ENCODE peak calls at places on chromosomes 5 and 9, in seven cellular contexts. S is ovary; W is AG04450; H is WERI-Rb-1; G is activated CD8-positive, alpha-beta T cell treated with anti-CD3 and anti-CD28 coated beads for 36 hours; U is NB4; F is H9. D is an unnamed sample.
A peak's percentile ranks its signal among the peaks of the same experiment; 100 is the strongest.

GRCh38 chr5:93596310-93596675 is 13.3 kb downstream of the NR2F1 start:
- DNase-seq in S (no peak), W (no peak), H (no peak), G (no peak), U (no peak), F (peak; percentile 38), D (no peak)

GRCh38 chr5:62795912-62796311 is 217.3 kb downstream of the LRRC70 start:
- DNase-seq in S (no peak), W (no peak), H (no peak), G (no peak), U (no peak), F (no peak), D (no peak)

GRCh38 chr9:104747565-104748358 is at the start of gene NIPSNAP3A:
- DNase-seq in S (peak; percentile 84), W (peak; percentile 13), H (peak; percentile 93), G (peak; percentile 90), U (peak; percentile 91), F (peak; percentile 79), D (no peak)

GRCh38 chr9:122978586-122978985 is 37.8 kb downstream of the RABGAP1 start:
- DNase-seq in S (no peak), W (no peak), H (no peak), G (no peak), U (no peak), F (no peak), D (no peak)

GRCh38 chr5:132418876-132419275 is 49.4 kb downstream of the SLC22A5 start:
- DNase-seq in S (no peak), W (no peak), H (no peak), G (no peak), U (no peak), F (no peak), D (no peak)

GRCh38 chr9:91483189-91483691 is 59.6 kb upstream of the NFIL3 start:
- DNase-seq in S (no peak), W (no peak), H (no peak), G (no peak), U (no peak), F (no peak), D (no peak)

GRCh38 chr5:33885679-33886078 is 6.1 kb downstream of the ADAMTS12 start:
- DNase-seq in S (no peak), W (no peak), H (no peak), G (no peak), U (no peak), F (no peak), D (no peak)

GRCh38 chr5:178279723-178280438 is 47.3 kb upstream of the PHYKPL start:
- DNase-seq in S (peak; percentile 78), W (peak; percentile 26), H (peak; percentile 75), G (peak; percentile 80), U (peak; percentile 75), F (peak; percentile 90), D (no peak)

GRCh38 chr5:157109744-157110143 is 900 bp upstream of the HAVCR2 start:
- DNase-seq in S (no peak), W (no peak), H (no peak), G (peak; percentile 68), U (peak; percentile 55), F (no peak), D (no peak)

GRCh38 chr5:111502976-111503375 is 9.4 kb downstream of the STARD4 start:
- DNase-seq in S (no peak), W (no peak), H (no peak), G (no peak), U (no peak), F (no peak), D (no peak)

GRCh38 chr5:55894135-55894534 is 43.0 kb downstream of the IL31RA start:
- DNase-seq in S (no peak), W (no peak), H (no peak), G (no peak), U (no peak), F (no peak), D (no peak)

GRCh38 chr9:109161471-109161870 is 5.6 kb downstream of the FRRS1L start:
- DNase-seq in S (no peak), W (no peak), H (no peak), G (no peak), U (no peak), F (no peak), D (no peak)

GRCh38 chr9:109159583-109159982 is 7.5 kb downstream of the FRRS1L start:
- DNase-seq in S (no peak), W (no peak), H (no peak), G (no peak), U (no peak), F (no peak), D (no peak)

GRCh38 chr9:109150925-109151547 is 16.0 kb downstream of the FRRS1L start:
- DNase-seq in S (no peak), W (no peak), H (no peak), G (no peak), U (no peak), F (no peak), D (no peak)

GRCh38 chr9:109158656-109159055 is 8.4 kb downstream of the FRRS1L start:
- DNase-seq in S (no peak), W (no peak), H (no peak), G (no peak), U (no peak), F (no peak), D (no peak)

GRCh38 chr9:109156705-109157104 is 10.3 kb downstream of the FRRS1L start:
- DNase-seq in S (no peak), W (no peak), H (no peak), G (no peak), U (no peak), F (no peak), D (no peak)
- TF ChIP-seq CTCF in S (no peak), W (no peak), H (no peak), G (no peak), U (no peak), F (no peak), D (no peak)

DNA sequence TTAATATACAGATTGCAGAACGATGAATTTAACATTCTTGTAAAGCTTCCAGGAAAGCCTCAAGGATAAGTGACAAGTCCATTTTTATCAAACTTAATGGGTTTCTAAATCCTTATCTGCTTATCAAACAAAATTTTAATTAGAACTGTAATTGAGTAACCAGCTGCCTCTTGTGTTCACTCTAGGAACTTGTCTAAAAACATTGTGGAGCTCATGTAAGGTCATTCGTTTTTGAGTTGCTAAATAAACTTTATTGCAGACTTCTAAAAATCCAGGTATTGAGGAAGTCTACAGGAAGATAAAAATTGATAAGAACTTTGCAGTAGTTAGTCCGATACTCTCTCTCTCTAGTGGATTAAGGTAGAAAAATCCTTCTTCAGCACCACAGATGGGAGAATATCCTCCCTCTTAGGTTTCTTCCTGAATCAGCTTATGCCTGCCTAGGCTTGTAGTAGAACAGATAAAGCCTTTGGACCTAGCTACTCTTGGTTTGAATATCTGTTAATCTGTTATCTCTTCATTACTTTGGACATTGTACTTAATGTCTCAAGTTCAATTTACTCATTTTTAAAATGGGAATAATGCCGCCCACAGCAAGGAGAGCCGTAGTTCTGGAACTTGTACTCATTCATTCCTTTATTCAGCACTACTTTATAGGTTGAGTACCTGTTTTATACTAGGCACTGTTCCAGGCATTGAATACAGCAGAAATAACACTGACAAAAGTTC is 60.0 kb upstream of the DHFR start:
- DNase-seq in S (no peak), W (no peak), H (peak; percentile 22), G (no peak), U (no peak), F (no peak), D (no peak)
- TF ChIP-seq CTCF in S (no peak), W (no peak), H (no peak), G (no peak), U (no peak), F (no peak), D (no peak)

GRCh38 chr9:107487521-107488399 is 1.8 kb downstream of the KLF4 start:
- DNase-seq in S (peak; percentile 71), W (no peak), H (peak; percentile 76), G (peak; percentile 35), U (no peak), F (peak; percentile 85), D (no peak)
- TF ChIP-seq CTCF in S (no peak), W (peak; percentile 50), H (peak; percentile 96), G (peak; percentile 46), U (no peak), F (peak; percentile 86), D (peak; percentile 51)

GRCh38 chr5:149404746-149405549 is 25.9 kb upstream of the IL17B start:
- DNase-seq in S (peak; percentile 54), W (no peak), H (peak; percentile 25), G (no peak), U (peak; percentile 93), F (no peak), D (no peak)

GRCh38 chr5:149407331-149408251 is 28.5 kb upstream of the IL17B start:
- DNase-seq in S (peak; percentile 23), W (no peak), H (no peak), G (no peak), U (no peak), F (no peak), D (no peak)

GRCh38 chr5:149406979-149407306 is 27.9 kb upstream of the IL17B start:
- DNase-seq in S (no peak), W (no peak), H (no peak), G (no peak), U (no peak), F (no peak), D (no peak)

GRCh38 chr5:149405550-149406202 is 26.6 kb upstream of the IL17B start:
- DNase-seq in S (no peak), W (no peak), H (no peak), G (no peak), U (peak; percentile 34), F (no peak), D (no peak)

GRCh38 chr5:149406203-149406978 is 27.3 kb upstream of the IL17B start:
- DNase-seq in S (peak; percentile 92), W (peak; percentile 88), H (no peak), G (no peak), U (peak; percentile 36), F (peak; percentile 59), D (no peak)
- TF ChIP-seq CTCF in S (no peak), W (peak; percentile 34), H (no peak), G (no peak), U (no peak), F (peak; percentile 13), D (no peak)

GRCh38 chr9:27182421-27182820 is 73.4 kb downstream of the TEK start:
- DNase-seq in S (no peak), W (no peak), H (no peak), G (no peak), U (no peak), F (no peak), D (no peak)

GRCh38 chr9:27181381-27181780 is 72.4 kb downstream of the TEK start:
- DNase-seq in S (no peak), W (peak; percentile 46), H (no peak), G (no peak), U (no peak), F (no peak), D (no peak)

GRCh38 chr9:27183151-27183550 is 74.1 kb downstream of the TEK start:
- DNase-seq in S (no peak), W (no peak), H (no peak), G (no peak), U (no peak), F (no peak), D (no peak)

GRCh38 chr9:27176971-27177370 is 67.9 kb downstream of the TEK start:
- DNase-seq in S (no peak), W (no peak), H (no peak), G (no peak), U (no peak), F (no peak), D (no peak)

GRCh38 chr9:27179245-27179870 is 70.3 kb downstream of the TEK start:
- DNase-seq in S (no peak), W (no peak), H (no peak), G (no peak), U (no peak), F (no peak), D (no peak)
- TF ChIP-seq CTCF in S (no peak), W (no peak), H (no peak), G (no peak), U (no peak), F (no peak), D (no peak)